ENCODE peak calls at places on chromosomes 12 and 14, in four cellular contexts. Z is neural progenitor cell, E is OCI-LY7, V is IMR-90. Q is an unnamed sample.

GRCh38 chr12:125528300-125528699 is 463.1 kb downstream of the AACS start:
- DNase-seq in Z (no peak), V (no peak), E (no peak), Q (no peak)

GRCh38 chr12:92041742-92042141 is 103.9 kb downstream of the BTG1 start:
- DNase-seq in V (peak), Z (no peak), E (peak), Q (no peak)

GRCh38 chr12:91053951-91054715 is 3.7 kb downstream of the KERA start:
- DNase-seq in Z (no peak), V (peak), E (no peak), Q (no peak)

GRCh38 chr12:45234134-45234865 is 18.4 kb downstream of the ANO6 start:
- DNase-seq in E (no peak), V (peak), Z (peak), Q (no peak)

GRCh38 chr14:61151276-61151675 is 129.9 kb downstream of the TMEM30B start:
- DNase-seq in E (no peak), Z (no peak), V (peak), Q (no peak)

GRCh38 chr14:94601961-94602391 is 10.2 kb upstream of the SERPINA3 start:
- DNase-seq in E (no peak), Z (no peak), V (peak), Q (no peak)

GRCh38 chr14:21985081-21985480 is 311.5 kb upstream of the OR4E1 start:
- DNase-seq in V (no peak), Z (no peak), E (no peak), Q (no peak)

GRCh38 chr14:74301594-74302159 is 1.1 kb downstream of the ABCD4 start:
- DNase-seq in V (no peak), Z (no peak), E (no peak), Q (no peak)

GRCh38 chr12:40063424-40063823 is 42.5 kb downstream of the SLC2A13 start:
- DNase-seq in Z (no peak), V (no peak), E (no peak), Q (no peak)

GRCh38 chr12:61546296-61546695 is 713.9 kb upstream of the USP15 start:
- DNase-seq in Z (no peak), E (no peak), V (no peak), Q (peak)

GRCh38 chr14:104301731-104302460 is 163.5 kb downstream of the KIF26A start:
- DNase-seq in E (no peak), Z (no peak), V (no peak), Q (no peak)

GRCh38 chr12:22321018-22321605 is 13.4 kb downstream of the ST8SIA1 start:
- DNase-seq in V (no peak), Z (no peak), E (no peak), Q (no peak)

GRCh38 chr14:85280074-85280473 is 249.9 kb upstream of the FLRT2 start:
- DNase-seq in V (peak), Z (no peak), E (no peak), Q (no peak)

GRCh38 chr14:38605193-38606114 is 349.6 kb upstream of the CLEC14A start:
- DNase-seq in V (no peak), Z (peak), E (no peak), Q (peak)

GRCh38 chr12:99140017-99140726 is 495.1 kb downstream of the APAF1 start:
- DNase-seq in V (no peak), Z (no peak), E (no peak), Q (no peak)

GRCh38 chr12:90854136-90854689 is 100.8 kb downstream of the CCER1 start:
- DNase-seq in Z (peak), V (peak), E (peak), Q (peak)

GRCh38 chr14:30355431-30355913 is 203.5 kb upstream of the G2E3 start:
- DNase-seq in V (no peak), Z (no peak), E (no peak), Q (no peak)

GRCh38 chr14:70934502-70935134 is 27.4 kb downstream of the PCNX1 start:
- DNase-seq in Z (no peak), E (no peak), V (peak), Q (no peak)

GRCh38 chr14:106210650-106211049 is 684.3 kb downstream of the TMEM121 start:
- DNase-seq in Z (no peak), V (no peak), E (peak), Q (peak)

GRCh38 chr12:42130670-42131402 is 13.8 kb downstream of the GXYLT1 start:
- DNase-seq in E (no peak), Z (no peak), V (peak), Q (no peak)

GRCh38 chr12:110353211-110353965 is 50.1 kb downstream of the ANAPC7 start:
- DNase-seq in V (no peak), Z (no peak), E (no peak), Q (no peak)

GRCh38 chr12:57086951-57087688 is 1.8 kb upstream of the NAB2 start:
- DNase-seq in Z (peak), V (peak), E (peak), Q (peak)

GRCh38 chr14:57871487-57872080 is 5.7 kb upstream of the SLC35F4 start:
- DNase-seq in V (peak), Z (peak), E (peak), Q (peak)

GRCh38 chr14:96268426-96269358 is 12.7 kb downstream of the BDKRB1 start:
- DNase-seq in E (no peak), V (peak), Z (no peak), Q (no peak)

GRCh38 chr12:76250256-76250655 is 98.0 kb downstream of the BBS10 start:
- DNase-seq in E (no peak), Z (no peak), V (peak), Q (no peak)

GRCh38 chr12:19456176-19456575 is 16.9 kb downstream of the AEBP2 start:
- DNase-seq in E (no peak), V (no peak), Z (no peak), Q (no peak)

DNA sequence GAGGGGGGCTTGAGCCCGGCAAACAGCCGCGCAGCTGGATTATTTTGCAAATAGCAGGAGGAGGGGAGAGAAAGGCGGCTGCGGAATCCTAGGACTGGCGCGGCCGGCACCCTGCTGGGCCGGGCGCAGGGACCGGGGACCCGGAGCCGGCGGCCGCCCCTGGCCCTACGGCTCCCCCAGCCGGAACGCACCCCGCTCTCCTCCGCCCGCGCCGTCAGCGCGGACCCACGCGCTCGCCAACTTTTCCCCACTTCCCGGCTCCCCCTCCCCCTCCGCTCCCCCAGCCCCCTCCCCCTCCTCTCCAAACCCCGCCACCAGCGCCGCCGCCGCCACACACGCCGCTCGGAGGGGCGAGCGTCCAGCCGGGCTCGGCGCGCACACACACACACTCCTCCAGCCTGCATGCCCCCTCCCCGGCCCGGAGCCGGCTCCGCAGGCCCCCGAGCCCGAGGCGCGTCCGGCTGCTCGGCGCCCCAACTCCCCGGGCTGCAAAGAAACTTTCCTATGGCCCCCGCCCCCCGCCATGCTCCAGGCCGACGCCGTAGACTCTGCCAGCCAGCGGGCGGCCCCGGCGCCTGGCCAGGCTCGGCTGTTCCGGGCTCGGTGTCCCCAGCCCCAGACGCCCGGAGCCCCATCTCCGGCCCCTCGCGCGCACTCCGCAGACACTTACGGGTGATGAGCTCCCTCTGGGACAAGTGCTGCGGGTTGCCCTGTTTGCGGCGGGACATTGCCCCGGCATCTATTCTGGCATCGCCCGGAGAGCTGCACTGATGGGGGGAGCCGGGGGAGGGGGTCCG is 1.3 kb downstream of the BCL11B start:
- DNase-seq in E (no peak), Z (peak), V (no peak), Q (no peak)
- H3K4me3 ChIP-seq in E (no peak), Z (peak), V (peak), Q (no peak)

GRCh38 chr12:13340149-13340548 is 143.6 kb downstream of the EMP1 start:
- DNase-seq in Z (no peak), E (no peak), V (no peak), Q (no peak)

GRCh38 chr12:13337786-13338185 is 141.3 kb downstream of the EMP1 start:
- DNase-seq in V (no peak), E (no peak), Z (no peak), Q (no peak)

GRCh38 chr12:13336216-13336615 is 139.7 kb downstream of the EMP1 start:
- DNase-seq in Z (no peak), V (no peak), E (no peak), Q (no peak)

GRCh38 chr12:13339538-13339937 is 143.0 kb downstream of the EMP1 start:
- DNase-seq in V (no peak), E (no peak), Z (no peak), Q (no peak)

GRCh38 chr12:13339091-13339490 is 142.6 kb downstream of the EMP1 start:
- DNase-seq in V (no peak), E (no peak), Z (no peak), Q (no peak)
- H2AFZ ChIP-seq in V (no peak), E (no peak), Z (no peak), Q (no peak)

GRCh38 chr12:2785017-2785416 is 9.8 kb upstream of the FKBP4 start:
- DNase-seq in E (no peak), V (no peak), Z (no peak), Q (no peak)

GRCh38 chr12:2779281-2779680 is 15.5 kb upstream of the FKBP4 start:
- DNase-seq in E (no peak), Z (peak), V (no peak), Q (peak)

DNA sequence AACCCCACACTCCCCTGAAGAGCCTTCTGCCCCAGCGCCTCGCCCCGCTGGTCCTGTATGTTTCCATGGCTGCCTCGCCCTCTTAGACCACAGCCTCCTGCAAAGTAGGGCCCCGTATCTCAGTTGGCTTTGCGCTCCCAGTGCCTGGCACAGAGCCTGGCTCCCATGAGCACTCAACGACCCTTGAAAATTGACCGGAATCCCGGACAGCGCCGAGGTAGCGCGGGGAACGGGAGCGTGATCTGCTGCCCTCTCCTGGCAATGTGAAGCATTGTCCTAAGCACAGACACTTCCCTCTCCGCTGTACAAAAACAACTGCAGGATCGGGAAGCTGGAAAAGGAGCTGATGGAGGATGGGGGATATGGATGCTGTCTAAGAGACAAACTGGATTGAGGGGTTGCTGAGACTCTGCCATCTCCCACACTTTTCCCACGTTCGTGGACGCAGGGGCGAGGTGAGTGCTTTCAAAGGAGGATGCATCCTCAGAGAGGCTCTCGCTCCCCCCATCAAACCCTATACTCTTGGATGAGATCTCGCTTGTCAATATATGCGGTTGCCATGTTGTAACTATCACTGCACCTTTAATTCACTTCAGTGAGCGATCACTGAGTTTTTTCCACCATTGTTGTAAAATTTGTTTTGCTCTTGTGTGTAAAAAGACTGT is 10.7 kb upstream of the FKBP4 start:
- DNase-seq in V (peak), Z (peak), E (peak), Q (peak)
- H3K4me3 ChIP-seq in V (no peak), Z (no peak), E (no peak), Q (no peak)

GRCh38 chr12:53118771-53119300 is 15.6 kb downstream of the SOAT2 start:
- DNase-seq in Z (no peak), E (no peak), V (no peak), Q (no peak)

GRCh38 chr12:53115112-53115890 is 12.0 kb downstream of the SOAT2 start:
- DNase-seq in E (no peak), V (no peak), Z (peak), Q (no peak)

GRCh38 chr12:53115891-53116675 is 12.8 kb downstream of the SOAT2 start:
- DNase-seq in E (no peak), Z (no peak), V (no peak), Q (no peak)

GRCh38 chr12:53113951-53114350 is 10.7 kb downstream of the SOAT2 start:
- DNase-seq in Z (no peak), V (no peak), E (no peak), Q (no peak)

GRCh38 chr12:53113307-53113706 is 10.0 kb downstream of the SOAT2 start:
- DNase-seq in V (no peak), Z (no peak), E (no peak), Q (no peak)
- H2AFZ ChIP-seq in V (peak), Z (peak), E (no peak), Q (no peak)

DNA sequence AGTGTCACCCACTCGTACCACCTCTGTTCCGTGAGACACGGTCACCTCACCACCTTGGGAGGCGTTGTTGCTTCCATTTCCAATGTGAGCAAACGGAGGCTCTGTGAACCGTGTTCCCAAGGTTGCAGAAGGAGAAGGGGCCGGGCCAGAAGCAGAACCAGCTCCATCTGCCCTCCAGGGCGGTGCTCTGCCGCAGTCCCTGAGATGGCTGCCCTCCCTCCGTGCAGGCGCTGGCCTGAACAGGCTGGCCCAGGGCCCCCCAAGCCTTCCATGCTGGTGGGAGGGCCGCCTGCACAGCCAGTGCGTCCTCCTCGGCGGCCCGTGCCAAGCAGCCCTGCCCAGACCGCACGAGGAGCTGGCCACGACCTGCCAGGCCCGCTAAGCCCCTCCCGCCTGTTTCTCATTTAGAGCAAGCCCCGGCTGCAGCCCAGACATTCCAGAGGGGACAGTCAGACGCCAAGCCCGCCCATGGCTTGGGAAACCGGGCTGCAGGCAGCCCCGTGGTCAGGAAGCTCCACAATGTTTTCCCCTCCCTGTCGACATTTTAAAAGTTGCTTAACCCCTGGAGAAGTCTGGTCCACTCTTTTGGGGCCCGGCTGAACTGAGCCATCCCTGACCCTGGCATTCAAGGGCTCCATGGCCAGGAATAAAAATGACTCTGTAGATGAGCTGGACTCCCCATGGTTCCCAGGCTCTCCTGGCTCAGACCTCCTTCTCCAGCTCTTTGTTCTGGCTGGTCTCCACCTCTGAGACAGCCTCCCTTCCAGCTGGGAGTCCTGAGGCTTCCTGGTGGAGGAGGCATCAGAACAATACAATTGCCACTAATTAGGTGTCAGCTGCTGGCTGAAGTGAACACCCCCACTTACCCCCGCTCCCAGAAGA is 236.0 kb downstream of the BCL11B start:
- DNase-seq in Z (peak), V (peak), E (no peak), Q (no peak)
- H3K4me3 ChIP-seq in Z (no peak), V (no peak), E (no peak), Q (no peak)

Q was measured in Karpas-422.